ENCODE peak calls at places on chromosomes 13 and 19, in seven cellular contexts. O, Y, P, R, C, E and X are unnamed samples.

GRCh38 chr19:46133101-46133627 is 8.7 kb upstream of the IGFL3 start:
- DNase-seq in O (peak), Y (no peak), P (no peak), R (peak), C (no peak), E (no peak), X (no peak)

GRCh38 chr19:53873451-53874383 is 6.0 kb downstream of the MYADM start:
- DNase-seq in O (no peak), Y (no peak), P (no peak), R (no peak), C (peak), E (no peak), X (no peak)

GRCh38 chr13:40261361-40261760 is 405.1 kb downstream of the FOXO1 start:
- DNase-seq in O (no peak), Y (no peak), P (no peak), R (no peak), C (no peak), E (no peak), X (no peak)

GRCh38 chr13:34070006-34070405 is 252.1 kb downstream of the RFC3 start:
- DNase-seq in O (no peak), Y (no peak), P (no peak), R (no peak), C (no peak), E (no peak), X (no peak)

GRCh38 chr19:48873476-48874308 is 1.5 kb downstream of the PPP1R15A start:
- DNase-seq in O (no peak), Y (no peak), P (no peak), R (no peak), C (no peak), E (no peak), X (no peak)

GRCh38 chr13:99299545-99300341 is 7.5 kb downstream of the GPR183 start:
- DNase-seq in O (no peak), Y (no peak), P (no peak), R (no peak), C (no peak), E (no peak), X (no peak)

GRCh38 chr13:25353344-25353743 is 18.4 kb upstream of the ATP8A2 start:
- DNase-seq in O (no peak), Y (no peak), P (no peak), R (no peak), C (no peak), E (no peak), X (no peak)

GRCh38 chr13:76116931-76117330 is 480.8 kb downstream of the LMO7 start:
- DNase-seq in O (no peak), Y (no peak), P (no peak), R (no peak), C (no peak), E (no peak), X (no peak)